ENCODE peak calls at places on chromosomes 7 and 10, in seven cellular contexts. S is K562, H is WTC11, X is HepG2, Y is HEK293T, O is H1, U is GM12878. C is an unnamed sample.

GRCh38 chr7:774161-775109 is 47.4 kb upstream of the PRKAR1B start:
- DNase-seq in H (peak; percentile 82), X (no peak), Y (peak; percentile 79), O (peak; percentile 96), U (no peak), S (peak; percentile 65), C (peak; percentile 7)

GRCh38 chr7:35530124-35531109 is 164.5 kb downstream of the HERPUD2 start:
- DNase-seq in X (no peak), Y (no peak), U (no peak), O (no peak), H (no peak), S (no peak), C (no peak)

GRCh38 chr10:17075510-17075909 is 54.1 kb downstream of the CUBN start:
- DNase-seq in O (no peak), Y (no peak), H (no peak), U (no peak), X (peak; percentile 18), S (no peak), C (no peak)

GRCh38 chr10:129971381-129972144 is 7.5 kb upstream of the EBF3 start:
- DNase-seq in X (peak; percentile 8), O (peak; percentile 76), U (no peak), Y (peak; percentile 89), S (peak; percentile 61), H (peak; percentile 69), C (no peak)

GRCh38 chr10:63055705-63056104 is 77.4 kb upstream of the NRBF2 start:
- DNase-seq in U (no peak), S (no peak), H (no peak), X (no peak), Y (no peak), O (no peak), C (no peak)

GRCh38 chr10:79608505-79609375 is 2.0 kb upstream of the SFTPA1 start:
- DNase-seq in X (peak; percentile 46), S (peak; percentile 67), H (peak; percentile 73), Y (peak; percentile 61), O (peak; percentile 80), U (no peak), C (peak; percentile 24)

GRCh38 chr10:31926765-31927596 is 1.6 kb downstream of the ARHGAP12 start:
- DNase-seq in X (no peak), O (no peak), U (no peak), Y (no peak), H (no peak), S (no peak), C (no peak)

GRCh38 chr7:144100607-144101006 is 8.8 kb upstream of the OR2A2 start:
- DNase-seq in X (no peak), Y (no peak), H (no peak), O (no peak), U (no peak), S (no peak), C (no peak)

GRCh38 chr7:131642429-131642828 is 86.0 kb upstream of the PODXL start:
- DNase-seq in H (no peak), X (no peak), S (no peak), Y (no peak), O (no peak), U (no peak), C (no peak)

GRCh38 chr7:131843862-131844261 is 287.4 kb upstream of the PODXL start:
- DNase-seq in Y (no peak), O (no peak), U (no peak), S (no peak), H (no peak), X (no peak), C (no peak)

GRCh38 chr7:141674702-141675101 is 27.3 kb downstream of the DENND11 start:
- DNase-seq in X (no peak), O (peak; percentile 71), H (peak; percentile 72), S (peak; percentile 71), Y (peak; percentile 53), U (no peak), C (no peak)
- TF ChIP-seq SP1 in X (no peak), O (no peak), H (no peak), S (no peak), Y (no peak), U (no peak), C (no peak)

GRCh38 chr10:89648074-89648473 is 3.0 kb upstream of the PANK1 start:
- DNase-seq in Y (no peak), O (no peak), X (no peak), U (no peak), S (no peak), H (no peak), C (no peak)
- TF ChIP-seq SP1 in Y (no peak), O (no peak), X (no peak), U (no peak), S (no peak), H (no peak), C (no peak)

GRCh38 chr7:25068814-25069213 is 56.2 kb downstream of the CYCS start:
- DNase-seq in U (no peak), O (no peak), Y (no peak), X (no peak), H (no peak), S (peak; percentile 48), C (no peak)
- TF ChIP-seq SP1 in U (no peak), O (no peak), Y (no peak), X (no peak), H (no peak), S (no peak), C (no peak)

GRCh38 chr10:21495002-21495685 is 30.3 kb downstream of the SKIDA1 start:
- DNase-seq in X (peak; percentile 34), O (no peak), Y (no peak), S (no peak), H (no peak), U (no peak), C (no peak)

GRCh38 chr10:21498416-21498815 is 27.1 kb downstream of the SKIDA1 start:
- DNase-seq in U (no peak), H (no peak), Y (no peak), X (no peak), O (no peak), S (no peak), C (no peak)

GRCh38 chr10:21497177-21497807 is 28.2 kb downstream of the SKIDA1 start:
- DNase-seq in U (no peak), H (peak; percentile 82), X (peak; percentile 88), O (no peak), Y (peak; percentile 76), S (peak; percentile 60), C (peak; percentile 82)

GRCh38 chr10:21495686-21496284 is 29.7 kb downstream of the SKIDA1 start:
- DNase-seq in H (peak; percentile 94), Y (peak; percentile 95), S (peak; percentile 96), U (peak; percentile 34), X (peak; percentile 95), O (peak; percentile 99), C (peak; percentile 67)

GRCh38 chr10:21496285-21497176 is 29.0 kb downstream of the SKIDA1 start:
- DNase-seq in O (peak; percentile 83), H (peak; percentile 53), S (peak; percentile 68), U (no peak), Y (peak; percentile 55), X (peak; percentile 54), C (no peak)
- TF ChIP-seq SP1 in O (no peak), H (no peak), S (no peak), U (no peak), Y (no peak), X (no peak), C (no peak)

GRCh38 chr7:155298834-155299538 is 1.3 kb downstream of the INSIG1 start:
- DNase-seq in X (no peak), S (peak; percentile 95), H (peak; percentile 88), O (peak; percentile 88), Y (peak; percentile 93), U (peak; percentile 92), C (peak; percentile 73)

GRCh38 chr7:155300641-155301452 is 3.2 kb downstream of the INSIG1 start:
- DNase-seq in S (no peak), O (no peak), U (no peak), H (no peak), X (no peak), Y (no peak), C (no peak)

GRCh38 chr7:155298288-155298833 is 683 bp downstream of the INSIG1 start:
- DNase-seq in Y (no peak), H (no peak), X (no peak), O (no peak), U (no peak), S (no peak), C (no peak)

GRCh38 chr7:155297517-155298287 is at the start of gene INSIG1:
- DNase-seq in O (peak; percentile 93), X (no peak), Y (peak; percentile 100), U (peak; percentile 62), H (peak; percentile 88), S (peak; percentile 100), C (peak; percentile 75)

DNA sequence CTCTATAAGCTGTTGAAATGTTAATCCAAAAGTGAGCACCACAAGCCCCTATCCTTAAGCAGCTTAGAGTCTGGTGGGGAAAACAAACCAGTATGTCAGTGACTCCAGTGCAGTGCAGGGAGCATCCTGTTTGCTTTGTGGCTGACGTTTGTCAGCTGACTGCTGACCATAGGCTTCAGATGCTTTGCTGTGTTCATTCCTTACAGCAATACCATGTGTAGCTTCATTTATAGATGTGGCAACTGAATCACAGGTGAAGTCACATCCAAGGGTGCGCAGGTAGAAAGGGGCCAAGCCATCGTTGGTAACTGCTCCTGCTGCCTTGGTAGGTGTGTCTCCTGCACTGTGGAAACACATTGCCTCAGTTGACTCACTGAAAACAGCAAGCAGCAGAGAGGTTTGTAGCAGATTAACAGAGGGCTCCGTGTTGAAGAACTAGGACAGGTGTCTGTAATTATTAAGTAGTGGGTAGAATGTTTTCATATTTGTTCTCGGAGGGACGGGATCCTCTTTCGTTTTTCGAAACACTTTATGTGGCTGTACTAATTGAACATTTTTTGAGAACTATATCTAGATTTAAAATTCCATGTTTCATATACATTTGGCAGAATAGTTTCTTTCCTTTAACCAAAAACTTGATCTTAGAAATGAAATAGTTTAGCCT is 2.0 kb downstream of the INSIG1 start:
- DNase-seq in O (no peak), H (no peak), X (no peak), S (no peak), Y (no peak), U (no peak), C (no peak)
- TF ChIP-seq SP1 in O (no peak), H (no peak), X (no peak), S (no peak), Y (no peak), U (no peak), C (no peak)

DNA sequence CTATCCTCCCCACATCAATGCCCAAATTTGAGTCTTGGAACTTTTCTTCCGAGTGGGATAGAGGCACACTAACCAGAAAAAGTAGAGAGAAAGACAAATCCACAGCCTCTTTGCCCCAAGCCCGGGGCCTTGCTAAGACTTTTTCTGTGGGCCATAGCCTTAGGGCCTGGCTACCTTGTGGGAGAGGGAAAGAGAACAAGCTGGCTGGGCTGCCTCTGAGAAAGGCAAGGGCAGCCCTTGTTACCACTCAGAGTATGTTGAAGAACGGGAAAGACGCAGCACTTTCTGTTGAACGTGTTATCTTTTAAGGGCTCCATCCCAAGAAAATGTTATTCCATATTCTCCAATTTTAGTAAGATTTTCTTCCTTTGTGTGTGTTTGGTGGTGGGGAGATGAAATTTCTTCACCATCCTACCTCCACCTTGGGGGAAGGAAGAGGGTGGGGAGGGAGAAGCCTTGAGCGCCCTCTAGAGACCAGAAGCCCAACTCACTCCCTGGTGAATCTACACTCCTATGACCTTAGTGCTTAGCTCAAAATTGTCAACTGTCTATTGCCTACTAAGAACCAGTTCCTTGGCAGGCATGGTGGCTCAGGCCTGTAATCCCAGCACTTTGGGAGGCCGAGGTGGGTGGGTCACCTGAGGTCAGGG is 3.9 kb upstream of the NRF1 start:
- DNase-seq in H (peak; percentile 71), O (peak; percentile 78), X (no peak), Y (peak; percentile 63), S (peak; percentile 84), U (no peak), C (no peak)
- TF ChIP-seq SP1 in H (no peak), O (no peak), X (no peak), Y (no peak), S (peak; percentile 16), U (no peak), C (no peak)

C was measured in HCT116.